ENCODE peak calls at places on chromosomes 6 and 20, in seven cellular contexts. One of them, this sample, is unnamed.
A peak's percentile ranks its signal among the peaks of the same experiment; 100 is the strongest.

GRCh38 chr6:41655706-41656668 is 17.7 kb downstream of the MDFI start:
- DNase-seq in T-cell: no peak
- DNase-seq in activated CD4-positive, alpha-beta T cell treated with anti-CD3 and anti-CD28 coated beads, Interleukin-2, amount 50 U/mL, for 1 hour: no peak
- DNase-seq in HT1080: peak; percentile 56
- DNase-seq in epithelial cell of esophagus: peak; percentile 43
- DNase-seq in stimulated activated naive CD8-positive, alpha-beta T cell treated with anti-CD3 and anti-CD28 coated beads, Interleukin-15, Interleukin-2, amounts not matched to agents 100 U/mL and 50 U/mL, for 24 hours: no peak
- DNase-seq in HuH-7: no peak
- DNase-seq in this sample: peak; percentile 73

GRCh38 chr20:31739550-31739863 is 417 bp downstream of the TPX2 start:
- DNase-seq in T-cell: no peak
- DNase-seq in activated CD4-positive, alpha-beta T cell treated with anti-CD3 and anti-CD28 coated beads, Interleukin-2, amount 50 U/mL, for 1 hour: no peak
- DNase-seq in HT1080: no peak
- DNase-seq in epithelial cell of esophagus: no peak
- DNase-seq in stimulated activated naive CD8-positive, alpha-beta T cell treated with anti-CD3 and anti-CD28 coated beads, Interleukin-15, Interleukin-2, amounts not matched to agents 100 U/mL and 50 U/mL, for 24 hours: no peak
- DNase-seq in HuH-7: no peak
- DNase-seq in this sample: no peak

GRCh38 chr6:135128268-135128914 is 52.7 kb upstream of the MYB start:
- DNase-seq in T-cell: peak; percentile 25
- DNase-seq in activated CD4-positive, alpha-beta T cell treated with anti-CD3 and anti-CD28 coated beads, Interleukin-2, amount 50 U/mL, for 1 hour: peak; percentile 39
- DNase-seq in HT1080: no peak
- DNase-seq in epithelial cell of esophagus: no peak
- DNase-seq in stimulated activated naive CD8-positive, alpha-beta T cell treated with anti-CD3 and anti-CD28 coated beads, Interleukin-15, Interleukin-2, amounts not matched to agents 100 U/mL and 50 U/mL, for 24 hours: peak; percentile 68
- DNase-seq in HuH-7: no peak
- DNase-seq in this sample: no peak

GRCh38 chr6:50849781-50850180 is 31.1 kb downstream of the TFAP2B start:
- DNase-seq in T-cell: no peak
- DNase-seq in activated CD4-positive, alpha-beta T cell treated with anti-CD3 and anti-CD28 coated beads, Interleukin-2, amount 50 U/mL, for 1 hour: no peak
- DNase-seq in HT1080: no peak
- DNase-seq in epithelial cell of esophagus: no peak
- DNase-seq in stimulated activated naive CD8-positive, alpha-beta T cell treated with anti-CD3 and anti-CD28 coated beads, Interleukin-15, Interleukin-2, amounts not matched to agents 100 U/mL and 50 U/mL, for 24 hours: no peak
- DNase-seq in HuH-7: no peak
- DNase-seq in this sample: peak; percentile 23

GRCh38 chr20:40991181-40991889 is 37.3 kb upstream of the TOP1 start:
- DNase-seq in T-cell: peak; percentile 14
- DNase-seq in activated CD4-positive, alpha-beta T cell treated with anti-CD3 and anti-CD28 coated beads, Interleukin-2, amount 50 U/mL, for 1 hour: no peak
- DNase-seq in HT1080: peak; percentile 72
- DNase-seq in epithelial cell of esophagus: peak; percentile 16
- DNase-seq in stimulated activated naive CD8-positive, alpha-beta T cell treated with anti-CD3 and anti-CD28 coated beads, Interleukin-15, Interleukin-2, amounts not matched to agents 100 U/mL and 50 U/mL, for 24 hours: peak; percentile 31
- DNase-seq in HuH-7: no peak
- DNase-seq in this sample: no peak

GRCh38 chr20:4601630-4602296 is 119.9 kb upstream of the PRND start:
- DNase-seq in T-cell: no peak
- DNase-seq in activated CD4-positive, alpha-beta T cell treated with anti-CD3 and anti-CD28 coated beads, Interleukin-2, amount 50 U/mL, for 1 hour: no peak
- DNase-seq in HT1080: peak; percentile 79
- DNase-seq in epithelial cell of esophagus: peak; percentile 61
- DNase-seq in stimulated activated naive CD8-positive, alpha-beta T cell treated with anti-CD3 and anti-CD28 coated beads, Interleukin-15, Interleukin-2, amounts not matched to agents 100 U/mL and 50 U/mL, for 24 hours: no peak
- DNase-seq in HuH-7: no peak
- DNase-seq in this sample: peak; percentile 82

GRCh38 chr6:70210462-70210861 is 92.4 kb downstream of the COL9A1 start:
- DNase-seq in T-cell: no peak
- DNase-seq in activated CD4-positive, alpha-beta T cell treated with anti-CD3 and anti-CD28 coated beads, Interleukin-2, amount 50 U/mL, for 1 hour: no peak
- DNase-seq in HT1080: no peak
- DNase-seq in epithelial cell of esophagus: peak; percentile 16
- DNase-seq in stimulated activated naive CD8-positive, alpha-beta T cell treated with anti-CD3 and anti-CD28 coated beads, Interleukin-15, Interleukin-2, amounts not matched to agents 100 U/mL and 50 U/mL, for 24 hours: no peak
- DNase-seq in HuH-7: no peak
- DNase-seq in this sample: no peak

GRCh38 chr6:6420097-6420496 is 99.6 kb upstream of the F13A1 start:
- DNase-seq in T-cell: no peak
- DNase-seq in activated CD4-positive, alpha-beta T cell treated with anti-CD3 and anti-CD28 coated beads, Interleukin-2, amount 50 U/mL, for 1 hour: no peak
- DNase-seq in HT1080: no peak
- DNase-seq in epithelial cell of esophagus: no peak
- DNase-seq in stimulated activated naive CD8-positive, alpha-beta T cell treated with anti-CD3 and anti-CD28 coated beads, Interleukin-15, Interleukin-2, amounts not matched to agents 100 U/mL and 50 U/mL, for 24 hours: no peak
- DNase-seq in HuH-7: no peak
- DNase-seq in this sample: no peak

GRCh38 chr20:40809361-40809760 is 120.3 kb upstream of the MAFB start:
- DNase-seq in T-cell: no peak
- DNase-seq in activated CD4-positive, alpha-beta T cell treated with anti-CD3 and anti-CD28 coated beads, Interleukin-2, amount 50 U/mL, for 1 hour: no peak
- DNase-seq in HT1080: no peak
- DNase-seq in epithelial cell of esophagus: no peak
- DNase-seq in stimulated activated naive CD8-positive, alpha-beta T cell treated with anti-CD3 and anti-CD28 coated beads, Interleukin-15, Interleukin-2, amounts not matched to agents 100 U/mL and 50 U/mL, for 24 hours: no peak
- DNase-seq in HuH-7: no peak
- DNase-seq in this sample: no peak

GRCh38 chr6:30238178-30238795 is 25.1 kb upstream of the TRIM26 start:
- DNase-seq in T-cell: peak; percentile 23
- DNase-seq in activated CD4-positive, alpha-beta T cell treated with anti-CD3 and anti-CD28 coated beads, Interleukin-2, amount 50 U/mL, for 1 hour: peak; percentile 23
- DNase-seq in HT1080: no peak
- DNase-seq in epithelial cell of esophagus: peak; percentile 45
- DNase-seq in stimulated activated naive CD8-positive, alpha-beta T cell treated with anti-CD3 and anti-CD28 coated beads, Interleukin-15, Interleukin-2, amounts not matched to agents 100 U/mL and 50 U/mL, for 24 hours: no peak
- DNase-seq in HuH-7: peak; percentile 32
- DNase-seq in this sample: peak; percentile 37

This sample was measured in Daoy.